ENCODE peak calls at places on chromosomes 3 and 15, in ten cellular contexts. One of them, this sample, is unnamed.

GRCh38 chr3:71662056-71662455 is 63.1 kb downstream of the EIF4E3 start:
- DNase-seq in B cell: no peak
- DNase-seq in CD14-positive monocyte: no peak
- DNase-seq in A549: no peak
- DNase-seq in A673: no peak
- DNase-seq in HepG2: no peak
- DNase-seq in AG10803: no peak
- DNase-seq in ascending aorta: no peak
- DNase-seq in fibroblast of lung: no peak
- DNase-seq in HCT116: no peak
- DNase-seq in this sample: no peak

GRCh38 chr3:140023616-140024530 is 88.9 kb downstream of the CLSTN2 start:
- DNase-seq in HCT116: no peak
- DNase-seq in B cell: no peak
- DNase-seq in A673: no peak
- DNase-seq in fibroblast of lung: no peak
- DNase-seq in CD14-positive monocyte: no peak
- DNase-seq in A549: no peak
- DNase-seq in ascending aorta: no peak
- DNase-seq in HepG2: no peak
- DNase-seq in AG10803: no peak
- DNase-seq in this sample: no peak

GRCh38 chr3:164479978-164480377 is 598.3 kb downstream of the SI start:
- DNase-seq in HCT116: no peak
- DNase-seq in B cell: no peak
- DNase-seq in CD14-positive monocyte: no peak
- DNase-seq in fibroblast of lung: no peak
- DNase-seq in HepG2: no peak
- DNase-seq in ascending aorta: no peak
- DNase-seq in AG10803: no peak
- DNase-seq in A549: no peak
- DNase-seq in A673: no peak
- DNase-seq in this sample: no peak

GRCh38 chr3:195895900-195896360 is 12.4 kb downstream of the TNK2 start:
- DNase-seq in A673: peak
- DNase-seq in AG10803: no peak
- DNase-seq in fibroblast of lung: peak
- DNase-seq in HCT116: no peak
- DNase-seq in A549: peak
- DNase-seq in CD14-positive monocyte: peak
- DNase-seq in HepG2: no peak
- DNase-seq in ascending aorta: peak
- DNase-seq in B cell: peak
- DNase-seq in this sample: no peak

GRCh38 chr3:4754180-4755086 is 224.8 kb upstream of the BHLHE40 start:
- DNase-seq in CD14-positive monocyte: no peak
- DNase-seq in A673: no peak
- DNase-seq in HepG2: no peak
- DNase-seq in fibroblast of lung: no peak
- DNase-seq in AG10803: no peak
- DNase-seq in ascending aorta: no peak
- DNase-seq in A549: no peak
- DNase-seq in HCT116: no peak
- DNase-seq in B cell: no peak
- DNase-seq in this sample: no peak

GRCh38 chr15:47813985-47814384 is 96.7 kb downstream of the SEMA6D start:
- DNase-seq in CD14-positive monocyte: no peak
- DNase-seq in HCT116: no peak
- DNase-seq in AG10803: no peak
- DNase-seq in fibroblast of lung: no peak
- DNase-seq in ascending aorta: no peak
- DNase-seq in HepG2: no peak
- DNase-seq in B cell: no peak
- DNase-seq in A549: no peak
- DNase-seq in A673: no peak
- DNase-seq in this sample: no peak

GRCh38 chr3:120227710-120228347 is 57.2 kb downstream of the GPR156 start:
- DNase-seq in HCT116: no peak
- DNase-seq in fibroblast of lung: no peak
- DNase-seq in AG10803: no peak
- DNase-seq in A549: no peak
- DNase-seq in ascending aorta: no peak
- DNase-seq in B cell: no peak
- DNase-seq in A673: no peak
- DNase-seq in HepG2: no peak
- DNase-seq in CD14-positive monocyte: no peak
- DNase-seq in this sample: no peak

GRCh38 chr3:129475863-129476262 is 35.8 kb downstream of the IFT122 start:
- DNase-seq in CD14-positive monocyte: no peak
- DNase-seq in HepG2: no peak
- DNase-seq in ascending aorta: no peak
- DNase-seq in AG10803: no peak
- DNase-seq in fibroblast of lung: no peak
- DNase-seq in A549: no peak
- DNase-seq in A673: no peak
- DNase-seq in B cell: no peak
- DNase-seq in HCT116: no peak
- DNase-seq in this sample: no peak

GRCh38 chr3:133271491-133271890 is 128.4 kb upstream of the BFSP2 start:
- DNase-seq in fibroblast of lung: peak
- DNase-seq in A673: no peak
- DNase-seq in B cell: no peak
- DNase-seq in ascending aorta: no peak
- DNase-seq in A549: no peak
- DNase-seq in HCT116: no peak
- DNase-seq in AG10803: no peak
- DNase-seq in CD14-positive monocyte: no peak
- DNase-seq in HepG2: no peak
- DNase-seq in this sample: no peak

GRCh38 chr3:107432013-107432515 is 54.8 kb downstream of the CCDC54 start:
- DNase-seq in HCT116: no peak
- DNase-seq in fibroblast of lung: peak
- DNase-seq in A673: no peak
- DNase-seq in HepG2: no peak
- DNase-seq in AG10803: peak
- DNase-seq in CD14-positive monocyte: no peak
- DNase-seq in B cell: peak
- DNase-seq in A549: peak
- DNase-seq in ascending aorta: no peak
- DNase-seq in this sample: no peak

GRCh38 chr15:89128320-89129122 is 40.3 kb downstream of the ABHD2 start:
- DNase-seq in A673: no peak
- DNase-seq in fibroblast of lung: no peak
- DNase-seq in AG10803: no peak
- DNase-seq in HepG2: peak
- DNase-seq in CD14-positive monocyte: no peak
- DNase-seq in B cell: no peak
- DNase-seq in ascending aorta: no peak
- DNase-seq in A549: no peak
- DNase-seq in HCT116: no peak
- DNase-seq in this sample: no peak

GRCh38 chr3:94887056-94887455 is 824.2 kb downstream of the NSUN3 start:
- DNase-seq in CD14-positive monocyte: no peak
- DNase-seq in A673: no peak
- DNase-seq in HepG2: no peak
- DNase-seq in HCT116: no peak
- DNase-seq in A549: no peak
- DNase-seq in AG10803: no peak
- DNase-seq in fibroblast of lung: no peak
- DNase-seq in ascending aorta: no peak
- DNase-seq in B cell: no peak
- DNase-seq in this sample: no peak

GRCh38 chr3:52061116-52061910 is 4.9 kb upstream of the DUSP7 start:
- DNase-seq in A549: no peak
- DNase-seq in AG10803: no peak
- DNase-seq in B cell: no peak
- DNase-seq in CD14-positive monocyte: no peak
- DNase-seq in A673: no peak
- DNase-seq in HCT116: no peak
- DNase-seq in ascending aorta: no peak
- DNase-seq in fibroblast of lung: no peak
- DNase-seq in HepG2: no peak
- DNase-seq in this sample: no peak

GRCh38 chr3:29850641-29851040 is 569.8 kb downstream of the RBMS3 start:
- DNase-seq in B cell: no peak
- DNase-seq in ascending aorta: no peak
- DNase-seq in A549: peak
- DNase-seq in HCT116: no peak
- DNase-seq in CD14-positive monocyte: no peak
- DNase-seq in HepG2: peak
- DNase-seq in A673: no peak
- DNase-seq in fibroblast of lung: no peak
- DNase-seq in AG10803: no peak
- DNase-seq in this sample: no peak
- TF ChIP-seq CTCF in B cell: no peak
- TF ChIP-seq CTCF in ascending aorta: no peak
- TF ChIP-seq CTCF in A549: no peak
- TF ChIP-seq CTCF in HCT116: peak
- TF ChIP-seq CTCF in CD14-positive monocyte: no peak
- TF ChIP-seq CTCF in HepG2: peak
- TF ChIP-seq CTCF in A673: peak
- TF ChIP-seq CTCF in fibroblast of lung: no peak
- TF ChIP-seq CTCF in AG10803: no peak
- TF ChIP-seq CTCF in this sample: no peak

GRCh38 chr3:98263944-98264343 is at the start of gene OR5H6:
- DNase-seq in CD14-positive monocyte: no peak
- DNase-seq in B cell: no peak
- DNase-seq in fibroblast of lung: no peak
- DNase-seq in AG10803: no peak
- DNase-seq in A549: no peak
- DNase-seq in HepG2: no peak
- DNase-seq in A673: no peak
- DNase-seq in ascending aorta: no peak
- DNase-seq in HCT116: no peak
- DNase-seq in this sample: no peak

DNA sequence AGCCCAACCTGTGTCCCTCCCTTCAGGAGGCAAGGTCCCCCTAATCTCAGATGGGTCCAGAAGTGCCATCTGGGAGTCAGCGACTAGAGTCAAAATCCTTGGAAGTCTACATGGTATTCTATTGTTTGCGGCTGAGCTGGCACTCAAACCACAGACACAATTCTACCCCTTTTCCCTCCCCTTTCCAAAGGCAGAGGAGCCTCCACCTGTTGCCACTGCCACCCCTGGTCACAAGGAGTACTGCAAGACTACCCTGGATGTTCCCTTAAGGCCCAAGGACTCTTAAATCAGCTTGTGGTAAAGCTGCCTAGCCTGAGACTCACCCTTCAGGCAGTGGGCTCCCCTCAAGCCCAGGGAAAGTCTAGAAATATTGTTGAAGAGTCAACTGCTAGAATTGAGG is 4.3 kb upstream of the OR5H6 start:
- DNase-seq in ascending aorta: no peak
- DNase-seq in B cell: no peak
- DNase-seq in CD14-positive monocyte: no peak
- DNase-seq in fibroblast of lung: no peak
- DNase-seq in A673: peak
- DNase-seq in A549: peak
- DNase-seq in AG10803: no peak
- DNase-seq in HepG2: peak
- DNase-seq in HCT116: peak
- DNase-seq in this sample: no peak
- TF ChIP-seq CTCF in ascending aorta: no peak
- TF ChIP-seq CTCF in B cell: no peak
- TF ChIP-seq CTCF in CD14-positive monocyte: no peak
- TF ChIP-seq CTCF in fibroblast of lung: no peak
- TF ChIP-seq CTCF in A673: peak
- TF ChIP-seq CTCF in A549: no peak
- TF ChIP-seq CTCF in AG10803: no peak
- TF ChIP-seq CTCF in HepG2: peak
- TF ChIP-seq CTCF in HCT116: peak
- TF ChIP-seq CTCF in this sample: no peak

GRCh38 chr15:94579261-94579660 is 347.9 kb downstream of the MCTP2 start:
- DNase-seq in AG10803: no peak
- DNase-seq in HepG2: no peak
- DNase-seq in B cell: no peak
- DNase-seq in A673: no peak
- DNase-seq in ascending aorta: no peak
- DNase-seq in fibroblast of lung: no peak
- DNase-seq in HCT116: no peak
- DNase-seq in A549: no peak
- DNase-seq in CD14-positive monocyte: no peak
- DNase-seq in this sample: no peak

GRCh38 chr15:94582368-94582767 is 351.0 kb downstream of the MCTP2 start:
- DNase-seq in HCT116: peak
- DNase-seq in A673: peak
- DNase-seq in HepG2: peak
- DNase-seq in fibroblast of lung: no peak
- DNase-seq in A549: peak
- DNase-seq in AG10803: no peak
- DNase-seq in ascending aorta: no peak
- DNase-seq in CD14-positive monocyte: no peak
- DNase-seq in B cell: no peak
- DNase-seq in this sample: peak

GRCh38 chr15:94580186-94580585 is 348.8 kb downstream of the MCTP2 start:
- DNase-seq in AG10803: no peak
- DNase-seq in fibroblast of lung: no peak
- DNase-seq in ascending aorta: no peak
- DNase-seq in B cell: no peak
- DNase-seq in CD14-positive monocyte: no peak
- DNase-seq in HCT116: no peak
- DNase-seq in A549: no peak
- DNase-seq in HepG2: no peak
- DNase-seq in A673: no peak
- DNase-seq in this sample: no peak

DNA sequence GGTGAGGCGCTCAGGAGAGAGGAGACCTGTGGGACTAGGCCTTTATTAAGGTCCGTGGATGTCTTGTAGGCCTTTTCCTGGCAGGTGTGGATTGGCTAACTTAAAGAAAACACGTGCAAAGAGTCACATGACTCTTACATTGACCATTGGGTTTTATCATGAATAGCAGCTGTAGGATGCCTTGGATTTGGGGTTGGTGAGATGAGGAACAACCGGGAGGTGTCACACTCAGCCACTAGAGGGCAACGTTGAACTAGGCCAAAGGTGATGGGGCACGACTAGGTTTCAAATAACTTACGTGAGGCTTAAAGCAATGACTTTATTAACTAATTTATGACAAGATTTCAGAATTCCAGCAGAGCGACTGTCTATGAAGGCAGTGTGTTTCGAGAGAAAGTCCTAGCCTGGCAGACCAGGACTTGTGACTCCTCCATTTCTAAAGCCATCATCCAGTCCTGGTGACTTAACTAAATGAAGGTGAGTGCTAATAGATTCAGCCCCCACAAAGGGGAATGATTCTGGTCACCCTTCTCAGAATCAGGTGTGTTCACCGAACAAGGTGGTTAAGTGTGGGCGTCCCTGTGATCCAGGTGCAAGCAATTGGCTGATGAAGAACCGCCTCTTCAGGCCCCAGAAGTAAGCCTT is 345.6 kb downstream of the MCTP2 start:
- DNase-seq in HCT116: peak
- DNase-seq in B cell: no peak
- DNase-seq in A673: peak
- DNase-seq in ascending aorta: no peak
- DNase-seq in AG10803: peak
- DNase-seq in CD14-positive monocyte: no peak
- DNase-seq in A549: peak
- DNase-seq in fibroblast of lung: peak
- DNase-seq in HepG2: peak
- DNase-seq in this sample: peak
- TF ChIP-seq CTCF in HCT116: peak
- TF ChIP-seq CTCF in B cell: peak
- TF ChIP-seq CTCF in A673: peak
- TF ChIP-seq CTCF in ascending aorta: peak
- TF ChIP-seq CTCF in AG10803: peak
- TF ChIP-seq CTCF in CD14-positive monocyte: peak
- TF ChIP-seq CTCF in A549: peak
- TF ChIP-seq CTCF in fibroblast of lung: no peak
- TF ChIP-seq CTCF in HepG2: peak
- TF ChIP-seq CTCF in this sample: peak

GRCh38 chr15:33007295-33007855 is 187.1 kb downstream of the FMN1 start:
- DNase-seq in HCT116: peak
- DNase-seq in B cell: no peak
- DNase-seq in HepG2: no peak
- DNase-seq in AG10803: peak
- DNase-seq in CD14-positive monocyte: no peak
- DNase-seq in A549: peak
- DNase-seq in fibroblast of lung: peak
- DNase-seq in ascending aorta: no peak
- DNase-seq in A673: peak
- DNase-seq in this sample: peak
- TF ChIP-seq CTCF in HCT116: peak
- TF ChIP-seq CTCF in B cell: no peak
- TF ChIP-seq CTCF in HepG2: no peak
- TF ChIP-seq CTCF in AG10803: peak
- TF ChIP-seq CTCF in CD14-positive monocyte: no peak
- TF ChIP-seq CTCF in A549: peak
- TF ChIP-seq CTCF in fibroblast of lung: peak
- TF ChIP-seq CTCF in ascending aorta: peak
- TF ChIP-seq CTCF in A673: peak
- TF ChIP-seq CTCF in this sample: no peak

This sample was measured in endothelial cell.